ENCODE peak calls at places on chromosomes 2 and 18, in four cellular contexts. G is posterior cingulate gyrus, T is T-helper 9 cell, R is astrocyte. Q is an unnamed sample.

GRCh38 chr2:159409116-159409800 is 122.8 kb upstream of the WDSUB1 start:
- DNase-seq in G (no peak), T (no peak), R (no peak), Q (no peak)

GRCh38 chr2:21422050-21422449 is 298.3 kb downstream of the TDRD15 start:
- DNase-seq in G (peak; percentile 14), T (no peak), R (no peak), Q (no peak)

GRCh38 chr2:9744256-9745004 is 98.8 kb upstream of the TAF1B start:
- DNase-seq in G (no peak), T (no peak), R (no peak), Q (no peak)

GRCh38 chr2:76464310-76464709 is 753.6 kb upstream of the GCFC2 start:
- DNase-seq in G (no peak), T (no peak), R (no peak), Q (no peak)

GRCh38 chr2:12169721-12170120 is 423.3 kb downstream of the LPIN1 start:
- DNase-seq in G (no peak), T (no peak), R (peak; percentile 95), Q (no peak)

GRCh38 chr2:190359896-190360376 is 16.5 kb downstream of the INPP1 start:
- DNase-seq in G (peak; percentile 60), T (no peak), R (peak; percentile 64), Q (peak; percentile 14)

GRCh38 chr18:55839350-55839749 is 251.4 kb upstream of the TCF4 start:
- DNase-seq in G (no peak), T (no peak), R (peak; percentile 88), Q (no peak)

GRCh38 chr2:225994748-225995405 is 595.4 kb downstream of the NYAP2 start:
- DNase-seq in G (no peak), T (no peak), R (peak; percentile 29), Q (no peak)

GRCh38 chr18:2411381-2411977 is 159.8 kb downstream of the METTL4 start:
- DNase-seq in G (no peak), T (no peak), R (peak; percentile 86), Q (no peak)

GRCh38 chr18:76488190-76488589 is 6.9 kb downstream of the ZNF516 start:
- DNase-seq in G (no peak), T (no peak), R (peak; percentile 70), Q (no peak)

GRCh38 chr2:28695245-28695647 is 56.4 kb upstream of the PPP1CB start:
- DNase-seq in G (peak; percentile 32), T (no peak), R (no peak), Q (no peak)

GRCh38 chr2:68203587-68203986 is 45.9 kb downstream of the PNO1 start:
- DNase-seq in G (no peak), T (no peak), R (no peak), Q (no peak)

GRCh38 chr18:46917808-46918600 is 602 bp downstream of the KATNAL2 start:
- DNase-seq in G (peak; percentile 24), T (no peak), R (peak; percentile 10), Q (no peak)

GRCh38 chr18:30613467-30613801 is 429.1 kb downstream of the DSC3 start:
- DNase-seq in G (no peak), T (no peak), R (no peak), Q (no peak)

GRCh38 chr2:145740302-145740701 is 1220.4 kb upstream of the ZEB2 start:
- DNase-seq in G (no peak), T (no peak), R (peak; percentile 67), Q (no peak)

GRCh38 chr18:48902856-48903601 is 47.7 kb downstream of the SMAD7 start:
- DNase-seq in G (no peak), T (no peak), R (peak; percentile 85), Q (no peak)

GRCh38 chr2:130727286-130727924 is 1.5 kb upstream of the GPR148 start:
- DNase-seq in G (peak; percentile 82), T (peak; percentile 85), R (peak; percentile 48), Q (peak; percentile 76)

GRCh38 chr2:219569041-219569440 is 2.3 kb downstream of the OBSL1 start:
- DNase-seq in G (no peak), T (no peak), R (no peak), Q (no peak)

GRCh38 chr18:8503287-8503686 is 106.0 kb upstream of the RAB12 start:
- DNase-seq in G (no peak), T (no peak), R (no peak), Q (no peak)

GRCh38 chr18:78640596-78640995 is 339.0 kb upstream of the SALL3 start:
- DNase-seq in G (no peak), T (no peak), R (no peak), Q (no peak)

Q was measured in stimulated activated naive CD4-positive, alpha-beta T cell.